ENCODE peak calls at places on chromosomes 11 and 22, in seven cellular contexts. E is heart right ventricle; T is RWPE2; V is mucosa of descending colon; G is CD4-positive, alpha-beta memory T cell; B is mesendoderm; C is heart left ventricle. L is an unnamed sample.

GRCh38 chr22:33913188-33913587 is 7.1 kb downstream of the LARGE1 start:
- DNase-seq in T (no peak), B (no peak), E (no peak), C (no peak), G (no peak), V (no peak), L (no peak)

GRCh38 chr11:118939948-118940598 is 14.3 kb upstream of the BCL9L start:
- DNase-seq in E (no peak), V (no peak), T (no peak), B (peak; percentile 85), C (no peak), G (peak; percentile 47), L (no peak)

GRCh38 chr11:119363081-119363861 is 16.8 kb upstream of the MFRP start:
- DNase-seq in V (no peak), C (no peak), E (no peak), T (no peak), G (no peak), B (no peak), L (no peak)

GRCh38 chr11:69000831-69001245 is 12.2 kb downstream of the MRGPRF start:
- DNase-seq in G (no peak), E (no peak), B (no peak), C (no peak), V (no peak), T (no peak), L (peak; percentile 49)

GRCh38 chr11:19389787-19390303 is 149.1 kb upstream of the E2F8 start:
- DNase-seq in G (no peak), C (no peak), E (no peak), B (no peak), V (peak; percentile 21), T (no peak), L (peak; percentile 21)

GRCh38 chr22:37904572-37905533 is 1.2 kb upstream of the MICALL1 start:
- DNase-seq in G (no peak), V (no peak), B (peak; percentile 97), E (peak; percentile 33), C (peak; percentile 88), T (peak; percentile 95), L (peak; percentile 33)

GRCh38 chr11:118212131-118212725 is 12.6 kb downstream of the JAML start:
- DNase-seq in V (no peak), G (no peak), E (peak; percentile 21), C (no peak), B (peak; percentile 88), T (no peak), L (no peak)

GRCh38 chr11:83681045-83681781 is 395.0 kb upstream of the CCDC90B start:
- DNase-seq in T (no peak), E (no peak), B (no peak), C (no peak), V (no peak), G (no peak), L (no peak)

GRCh38 chr11:201936-202335 is 5.3 kb downstream of the BET1L start:
- DNase-seq in G (no peak), V (no peak), C (no peak), E (no peak), B (no peak), T (no peak), L (no peak)

GRCh38 chr11:114209904-114210303 is 86.3 kb upstream of the NNMT start:
- DNase-seq in C (no peak), V (peak; percentile 19), T (no peak), G (no peak), E (no peak), B (no peak), L (no peak)

GRCh38 chr11:128830290-128830813 is 36.7 kb downstream of the KCNJ1 start:
- DNase-seq in G (peak; percentile 78), B (no peak), E (no peak), T (no peak), C (no peak), V (no peak), L (no peak)

GRCh38 chr11:1275021-1275420 is 34.4 kb downstream of the TOLLIP start:
- DNase-seq in T (no peak), E (no peak), V (no peak), C (no peak), B (no peak), G (no peak), L (no peak)

GRCh38 chr11:68461284-68461861 is 821 bp downstream of the PPP6R3 start:
- DNase-seq in B (peak; percentile 81), C (no peak), E (no peak), G (peak; percentile 22), V (peak; percentile 48), T (no peak), L (no peak)

GRCh38 chr11:73766763-73767162 is 5.9 kb upstream of the RAB6A start:
- DNase-seq in T (no peak), E (no peak), V (no peak), C (no peak), B (no peak), G (no peak), L (no peak)

GRCh38 chr22:27670701-27671412 is 130.7 kb downstream of the MN1 start:
- DNase-seq in V (peak; percentile 16), B (peak; percentile 98), C (peak; percentile 83), E (peak; percentile 86), G (no peak), T (no peak), L (peak; percentile 40)

GRCh38 chr11:44305643-44306468 is 4.1 kb downstream of the ALX4 start:
- DNase-seq in B (no peak), V (peak; percentile 39), E (no peak), G (peak; percentile 28), T (no peak), C (no peak), L (peak; percentile 20)

GRCh38 chr11:5922749-5923426 is 19.2 kb upstream of the OR56A3 start:
- DNase-seq in E (no peak), C (no peak), G (no peak), T (no peak), B (peak; percentile 16), V (no peak), L (no peak)

GRCh38 chr11:80466570-80466969 is 1025.7 kb upstream of the TENM4 start:
- DNase-seq in T (no peak), B (no peak), C (no peak), E (no peak), G (no peak), V (no peak), L (no peak)

GRCh38 chr22:41799486-41800347 is 762 bp upstream of the CCDC134 start:
- DNase-seq in V (peak; percentile 35), T (no peak), G (no peak), B (no peak), E (peak; percentile 34), C (peak; percentile 45), L (peak; percentile 29)

GRCh38 chr11:120835601-120836228 is 188.2 kb upstream of the TBCEL start:
- DNase-seq in T (no peak), B (peak; percentile 29), G (no peak), C (no peak), V (no peak), E (no peak), L (no peak)

GRCh38 chr11:1138053-1138452 is 19.7 kb upstream of the MUC5AC start:
- DNase-seq in B (no peak), V (no peak), C (no peak), T (no peak), E (no peak), G (no peak), L (no peak)

GRCh38 chr11:2269601-2270321 is 627 bp downstream of the ASCL2 start:
- DNase-seq in G (peak; percentile 47), B (peak; percentile 87), T (peak; percentile 49), C (peak; percentile 58), E (peak; percentile 5), V (peak; percentile 75), L (peak; percentile 66)

GRCh38 chr11:29310016-29310415 is 706.8 kb downstream of the KCNA4 start:
- DNase-seq in E (no peak), B (no peak), V (no peak), T (no peak), C (no peak), G (no peak), L (no peak)
- H3K4me1 ChIP-seq in E (no peaks in the 10 kb centered on the region), B (no peaks in the 10 kb centered on the region), V (no peaks in the 10 kb centered on the region), T (peaks cover 51% of the 10 kb centered on the region), C (no peaks in the 10 kb centered on the region), G (no peaks in the 10 kb centered on the region), L (no peaks in the 10 kb centered on the region)

GRCh38 chr11:31815743-31816466 is 4.8 kb upstream of the PAX6 start:
- DNase-seq in B (no peak), T (no peak), E (no peak), V (no peak), G (no peak), C (no peak), L (no peak)
- H3K4me1 ChIP-seq in B (peaks cover 5% of the 10 kb centered on the region), T (no peaks in the 10 kb centered on the region), E (peaks cover 72% of the 10 kb centered on the region), V (peaks cover 55% of the 10 kb centered on the region), G (peaks cover 66% of the 10 kb centered on the region), C (peaks cover 65% of the 10 kb centered on the region), L (peaks cover 70% of the 10 kb centered on the region)

GRCh38 chr11:61685611-61685955 is 5.4 kb downstream of the DAGLA start:
- DNase-seq in C (no peak), T (no peak), G (no peak), V (no peak), B (no peak), E (no peak), L (no peak)
- H3K4me1 ChIP-seq in C (peaks cover 55% of the 10 kb centered on the region), T (peaks cover 5% of the 10 kb centered on the region), G (peaks cover 36% of the 10 kb centered on the region), V (peaks cover 43% of the 10 kb centered on the region), B (no peaks in the 10 kb centered on the region), E (peaks cover 47% of the 10 kb centered on the region), L (peaks cover 59% of the 10 kb centered on the region)

GRCh38 chr11:92475824-92476223 is 251.2 kb downstream of the FAT3 start:
- DNase-seq in B (no peak), G (no peak), T (no peak), V (peak; percentile 22), C (no peak), E (no peak), L (no peak)
- H3K4me1 ChIP-seq in B (no peaks in the 10 kb centered on the region), G (no peaks in the 10 kb centered on the region), T (peaks cover 9% of the 10 kb centered on the region), V (peaks cover 3% of the 10 kb centered on the region), C (no peaks in the 10 kb centered on the region), E (no peaks in the 10 kb centered on the region), L (no peaks in the 10 kb centered on the region)